ENCODE peak calls at places on chromosome 1, in six cellular contexts. D, Q, O, C, U and L are unnamed samples.

GRCh38 chr1:66436378-66437135 is 97.4 kb upstream of the SGIP1 start:
- DNase-seq in D (peak; percentile 92), Q (no peak), O (no peak), C (peak; percentile 24), U (no peak), L (peak; percentile 98)

GRCh38 chr1:33181038-33181861 is 593 bp downstream of the TRIM62 start:
- DNase-seq in D (peak; percentile 71), Q (peak; percentile 74), O (peak; percentile 19), C (peak; percentile 61), U (peak; percentile 46), L (peak; percentile 40)

GRCh38 chr1:224273651-224274050 is 56.3 kb downstream of the NVL start:
- DNase-seq in D (peak; percentile 28), Q (no peak), O (no peak), C (peak; percentile 64), U (no peak), L (no peak)

GRCh38 chr1:244304156-244304555 is 147.6 kb downstream of the ADSS2 start:
- DNase-seq in D (no peak), Q (no peak), O (no peak), C (no peak), U (no peak), L (no peak)

GRCh38 chr1:4602536-4603316 is 51.7 kb upstream of the AJAP1 start:
- DNase-seq in D (no peak), Q (no peak), O (no peak), C (no peak), U (no peak), L (no peak)

GRCh38 chr1:220711086-220711809 is 21.1 kb downstream of the C1orf115 start:
- DNase-seq in D (no peak), Q (no peak), O (peak; percentile 29), C (no peak), U (no peak), L (no peak)

GRCh38 chr1:229768232-229768631 is 142.2 kb downstream of the URB2 start:
- DNase-seq in D (no peak), Q (no peak), O (no peak), C (no peak), U (no peak), L (no peak)

GRCh38 chr1:195113471-195113870 is 1494.8 kb downstream of the KCNT2 start:
- DNase-seq in D (peak; percentile 4), Q (no peak), O (no peak), C (no peak), U (no peak), L (no peak)

GRCh38 chr1:60415696-60416095 is 342.1 kb upstream of the C1orf87 start:
- DNase-seq in D (no peak), Q (no peak), O (no peak), C (no peak), U (no peak), L (no peak)